ENCODE peak calls at places on chromosomes 1 and 21, in four cellular contexts. One of them, this sample, is unnamed.
A peak's percentile ranks its signal among the peaks of the same experiment; 100 is the strongest.

GRCh38 chr21:46093668-46094400 is 4.1 kb upstream of the COL6A2 start:
- DNase-seq in EH: no peak
- DNase-seq in DMS153: no peak
- DNase-seq in bronchial epithelial cell: no peak
- DNase-seq in this sample: no peak

GRCh38 chr1:24089743-24090555 is 22.0 kb downstream of the MYOM3 start:
- DNase-seq in EH: no peak
- DNase-seq in DMS153: no peak
- DNase-seq in bronchial epithelial cell: no peak
- DNase-seq in this sample: no peak

GRCh38 chr1:118335372-118335771 is 150.3 kb upstream of the SPAG17 start:
- DNase-seq in EH: peak; percentile 85
- DNase-seq in DMS153: peak; percentile 18
- DNase-seq in bronchial epithelial cell: peak; percentile 85
- DNase-seq in this sample: peak; percentile 10

GRCh38 chr1:204782118-204782700 is 88.5 kb upstream of the NFASC start:
- DNase-seq in EH: peak; percentile 64
- DNase-seq in DMS153: no peak
- DNase-seq in bronchial epithelial cell: no peak
- DNase-seq in this sample: no peak

GRCh38 chr1:33972676-33973395 is 109.0 kb downstream of the HMGB4 start:
- DNase-seq in EH: peak; percentile 19
- DNase-seq in DMS153: no peak
- DNase-seq in bronchial epithelial cell: no peak
- DNase-seq in this sample: no peak

GRCh38 chr1:243471754-243472725 is 216.2 kb downstream of the SDCCAG8 start:
- DNase-seq in EH: peak; percentile 24
- DNase-seq in DMS153: no peak
- DNase-seq in bronchial epithelial cell: peak; percentile 45
- DNase-seq in this sample: no peak

GRCh38 chr1:26602378-26602959 is 72.9 kb downstream of the RPS6KA1 start:
- DNase-seq in EH: peak; percentile 76
- DNase-seq in DMS153: peak; percentile 71
- DNase-seq in bronchial epithelial cell: peak; percentile 64
- DNase-seq in this sample: no peak

GRCh38 chr1:205144751-205145150 is 23.0 kb upstream of the RBBP5 start:
- DNase-seq in EH: peak; percentile 82
- DNase-seq in DMS153: no peak
- DNase-seq in bronchial epithelial cell: peak; percentile 17
- DNase-seq in this sample: no peak

GRCh38 chr1:64062941-64063581 is 140.4 kb upstream of the UBE2U start:
- DNase-seq in EH: peak; percentile 61
- DNase-seq in DMS153: no peak
- DNase-seq in bronchial epithelial cell: no peak
- DNase-seq in this sample: no peak